ENCODE peak calls at places on chromosomes 6 and 20, in ten cellular contexts. K is right cardiac atrium; H is uterus; V is GM23248; L is SJSA1; W is left ventricle myocardium inferior; X is colonic mucosa; R is CD8-positive, alpha-beta memory T cell; E is tibial artery; Z is A549. S is an unnamed sample.
A peak's percentile ranks its signal among the peaks of the same experiment; 100 is the strongest.

GRCh38 chr6:9948600-9949138 is 466.2 kb downstream of the TFAP2A start:
- DNase-seq in K (no peak), H (no peak), V (peak; percentile 23), L (no peak), W (no peak), X (no peak), R (no peak), E (no peak), Z (no peak), S (no peak)

GRCh38 chr20:54163402-54163801 is 10.4 kb downstream of the CYP24A1 start:
- DNase-seq in K (no peak), H (no peak), V (no peak), L (no peak), W (no peak), X (no peak), R (no peak), E (no peak), Z (no peak), S (no peak)

GRCh38 chr6:158536891-158537798 is 22.7 kb upstream of the TMEM181 start:
- DNase-seq in K (peak; percentile 64), H (no peak), V (peak; percentile 32), L (peak; percentile 40), W (no peak), X (peak; percentile 40), R (peak; percentile 10), E (peak; percentile 39), Z (no peak), S (no peak)

GRCh38 chr6:4788482-4788881 is 12.3 kb downstream of the CDYL start:
- DNase-seq in K (no peak), H (no peak), V (no peak), L (no peak), W (no peak), X (no peak), R (no peak), E (no peak), Z (no peak), S (no peak)

GRCh38 chr20:48825551-48825885 is 2.3 kb downstream of the PREX1 start:
- DNase-seq in K (no peak), H (no peak), V (no peak), L (no peak), W (no peak), X (no peak), R (no peak), E (no peak), Z (no peak), S (no peak)

GRCh38 chr6:70299456-70299855 is 3.4 kb downstream of the COL9A1 start:
- DNase-seq in K (no peak), H (no peak), V (peak; percentile 24), L (no peak), W (no peak), X (no peak), R (no peak), E (no peak), Z (no peak), S (no peak)

GRCh38 chr6:39189915-39190544 is 39.2 kb downstream of the KCNK5 start:
- DNase-seq in K (no peak), H (no peak), V (peak; percentile 61), L (no peak), W (peak; percentile 25), X (peak; percentile 71), R (no peak), E (peak; percentile 75), Z (peak; percentile 49), S (no peak)

GRCh38 chr6:126664271-126664670 is 324.4 kb downstream of the CENPW start:
- DNase-seq in K (no peak), H (no peak), V (peak; percentile 50), L (no peak), W (no peak), X (no peak), R (no peak), E (no peak), Z (no peak), S (no peak)

GRCh38 chr20:25250508-25250907 is 2.6 kb downstream of the PYGB start:
- DNase-seq in K (no peak), H (no peak), V (peak; percentile 42), L (no peak), W (no peak), X (peak; percentile 24), R (no peak), E (peak; percentile 48), Z (no peak), S (no peak)

GRCh38 chr20:25252226-25252625 is 4.3 kb downstream of the PYGB start:
- DNase-seq in K (no peak), H (no peak), V (no peak), L (no peak), W (no peak), X (peak; percentile 68), R (no peak), E (peak; percentile 57), Z (no peak), S (no peak)

GRCh38 chr20:25251019-25251418 is 3.1 kb downstream of the PYGB start:
- DNase-seq in K (no peak), H (no peak), V (no peak), L (no peak), W (no peak), X (peak; percentile 18), R (no peak), E (no peak), Z (no peak), S (no peak)

GRCh38 chr20:25252686-25253421 is 5.0 kb downstream of the PYGB start:
- DNase-seq in K (no peak), H (no peak), V (no peak), L (no peak), W (no peak), X (peak; percentile 61), R (no peak), E (peak; percentile 46), Z (no peak), S (no peak)

GRCh38 chr20:25251558-25251957 is 3.7 kb downstream of the PYGB start:
- DNase-seq in K (no peak), H (no peak), V (no peak), L (no peak), W (no peak), X (peak; percentile 23), R (no peak), E (peak; percentile 56), Z (no peak), S (no peak)
- H3K27ac ChIP-seq in K (peak overlapping the region; percentile 71), H (no peak overlapping the region), V (no peak overlapping the region), L (no peak overlapping the region), W (peak overlapping the region; percentile 97), X (peak overlapping the region; percentile 92), R (no peak overlapping the region), E (peak overlapping the region; percentile 99), Z (peak overlapping the region; percentile 3), S (no peak overlapping the region)

GRCh38 chr6:34237316-34237721 is 646 bp downstream of the HMGA1 start:
- DNase-seq in K (no peak), H (peak; percentile 31), V (peak; percentile 64), L (no peak), W (no peak), X (peak; percentile 30), R (peak; percentile 17), E (no peak), Z (no peak), S (peak; percentile 27)
- H3K4me1 ChIP-seq in K (peaks cover 2% of the 10 kb centered on the region), H (no peaks in the 10 kb centered on the region), V (peaks cover 30% of the 10 kb centered on the region), L (peaks cover 31% of the 10 kb centered on the region), W (peaks cover 27% of the 10 kb centered on the region), X (no peaks in the 10 kb centered on the region), R (peaks cover 27% of the 10 kb centered on the region), E (peaks cover 23% of the 10 kb centered on the region), Z (peaks cover 55% of the 10 kb centered on the region), S (peaks cover 15% of the 10 kb centered on the region)

GRCh38 chr20:51497542-51498467 is 44.7 kb downstream of the NFATC2 start:
- DNase-seq in K (peak; percentile 75), H (no peak), V (peak; percentile 43), L (no peak), W (no peak), X (no peak), R (peak; percentile 40), E (no peak), Z (no peak), S (peak; percentile 56)

GRCh38 chr20:51500311-51500710 is 42.2 kb downstream of the NFATC2 start:
- DNase-seq in K (no peak), H (no peak), V (peak; percentile 10), L (no peak), W (no peak), X (no peak), R (peak; percentile 43), E (no peak), Z (no peak), S (peak; percentile 58)

GRCh38 chr20:51498765-51499540 is 43.6 kb downstream of the NFATC2 start:
- DNase-seq in K (no peak), H (no peak), V (no peak), L (no peak), W (no peak), X (no peak), R (no peak), E (no peak), Z (no peak), S (no peak)

GRCh38 chr20:51503376-51503775 is 39.1 kb downstream of the NFATC2 start:
- DNase-seq in K (no peak), H (no peak), V (no peak), L (no peak), W (no peak), X (no peak), R (no peak), E (peak; percentile 51), Z (no peak), S (no peak)

GRCh38 chr20:51500936-51501335 is 41.6 kb downstream of the NFATC2 start:
- DNase-seq in K (no peak), H (no peak), V (no peak), L (no peak), W (no peak), X (no peak), R (peak; percentile 36), E (no peak), Z (no peak), S (no peak)
- H3K27ac ChIP-seq in K (no peak overlapping the region), H (no peak overlapping the region), V (no peak overlapping the region), L (no peak overlapping the region), W (no peak overlapping the region), X (no peak overlapping the region), R (peak overlapping the region; percentile 17), E (no peak overlapping the region), Z (no peak overlapping the region), S (peak overlapping the region; percentile 44)

GRCh38 chr6:41739041-41739440 is 3.6 kb upstream of the TFEB start:
- DNase-seq in K (no peak), H (no peak), V (no peak), L (no peak), W (no peak), X (no peak), R (no peak), E (no peak), Z (no peak), S (no peak)

GRCh38 chr6:41736800-41737555 is 1.6 kb upstream of the TFEB start:
- DNase-seq in K (no peak), H (no peak), V (no peak), L (no peak), W (no peak), X (no peak), R (no peak), E (no peak), Z (no peak), S (no peak)

GRCh38 chr6:41736207-41736710 is 851 bp upstream of the TFEB start:
- DNase-seq in K (no peak), H (no peak), V (peak; percentile 27), L (no peak), W (no peak), X (no peak), R (no peak), E (no peak), Z (no peak), S (no peak)

GRCh38 chr6:41735427-41736206 is at the start of gene TFEB:
- DNase-seq in K (peak; percentile 99), H (peak; percentile 94), V (peak; percentile 96), L (peak; percentile 91), W (peak; percentile 95), X (peak; percentile 96), R (peak; percentile 91), E (peak; percentile 96), Z (peak; percentile 86), S (peak; percentile 96)

DNA sequence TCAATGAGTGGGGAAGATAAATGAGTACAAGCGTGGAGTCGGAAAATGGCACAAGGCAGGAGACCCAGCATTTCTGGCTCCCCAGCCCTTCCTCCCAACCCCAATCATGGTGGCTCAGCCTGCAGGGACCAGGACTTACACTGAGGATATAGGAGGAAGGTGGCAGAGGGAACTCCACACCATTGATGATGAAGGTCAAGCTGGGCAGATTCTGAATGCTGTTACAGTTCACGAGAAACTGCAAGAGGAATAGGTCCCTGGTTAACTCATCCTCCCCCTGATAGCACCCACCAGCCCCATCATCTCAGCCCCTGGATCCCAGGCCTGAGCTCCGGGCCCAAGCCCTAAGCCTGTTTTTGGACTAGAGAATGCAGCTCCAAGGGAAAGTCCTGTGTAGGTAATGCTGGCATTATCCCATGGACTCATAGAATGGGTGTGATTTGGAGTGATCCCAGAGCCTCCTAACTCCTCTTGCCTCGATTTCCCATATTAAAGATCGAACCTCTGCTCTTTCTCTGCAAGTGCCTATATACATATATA is 2.3 kb upstream of the TFEB start:
- DNase-seq in K (no peak), H (no peak), V (no peak), L (no peak), W (no peak), X (no peak), R (no peak), E (no peak), Z (no peak), S (no peak)
- H3K4me1 ChIP-seq in K (peaks cover 7% of the 10 kb centered on the region), H (no peaks in the 10 kb centered on the region), V (peaks cover 6% of the 10 kb centered on the region), L (peaks cover 16% of the 10 kb centered on the region), W (peaks cover 25% of the 10 kb centered on the region), X (peaks cover 7% of the 10 kb centered on the region), R (peaks cover 19% of the 10 kb centered on the region), E (peaks cover 16% of the 10 kb centered on the region), Z (peaks cover 39% of the 10 kb centered on the region), S (peaks cover 20% of the 10 kb centered on the region)

S was measured in naive thymus-derived CD4-positive, alpha-beta T cell.